ENCODE peak calls at places on chromosomes 2 and 18, in eight cellular contexts. E is neural progenitor cell, Y is mammary epithelial cell, T is GM12878, Z is endothelial cell of umbilical vein, H is K562, P is MM.1S, R is fibroblast of lung. A is an unnamed sample. For H3K36me3 and H3K9me3, the result is how much of the 10 kb centered on the place peaks cover.

GRCh38 chr2:201343559-201343958 is 13.6 kb downstream of the FLACC1 start:
- DNase-seq in Y (no peak), R (no peak), H (no peak), T (no peak), Z (no peak), P (peak), E (peak), A (no peak)

GRCh38 chr18:35733419-35733818 is 151.9 kb downstream of the GALNT1 start:
- DNase-seq in H (no peak), R (no peak), Z (no peak), P (no peak), Y (no peak), T (no peak), E (no peak), A (no peak)

GRCh38 chr2:241961454-241961853 is 91.9 kb downstream of the RTP5 start:
- DNase-seq in Z (no peak), E (no peak), R (no peak), T (no peak), P (no peak), H (no peak), Y (no peak), A (no peak)

GRCh38 chr18:26082475-26082874 is 7.9 kb downstream of the SS18 start:
- DNase-seq in H (no peak), T (no peak), Y (no peak), P (no peak), R (peak), Z (no peak), E (no peak), A (no peak)

GRCh38 chr2:229543176-229543873 is 171.0 kb downstream of the DNER start:
- DNase-seq in R (no peak), Y (no peak), Z (no peak), E (no peak), T (no peak), H (no peak), P (no peak), A (no peak)

GRCh38 chr2:50658883-50659282 is 373.0 kb downstream of the NRXN1 start:
- DNase-seq in T (no peak), R (no peak), Z (no peak), P (no peak), H (no peak), E (no peak), Y (peak), A (no peak)

GRCh38 chr2:182066439-182067061 is 80.9 kb downstream of the PPP1R1C start:
- DNase-seq in Z (peak), P (no peak), R (peak), T (no peak), E (no peak), H (no peak), Y (peak), A (no peak)

GRCh38 chr18:58520964-58521363 is 107.9 kb downstream of the ALPK2 start:
- DNase-seq in P (no peak), H (peak), E (no peak), Y (peak), Z (no peak), R (no peak), T (no peak), A (no peak)

GRCh38 chr18:47627030-47627429 is 303.4 kb downstream of the SMAD2 start:
- DNase-seq in H (no peak), T (no peak), R (no peak), Z (no peak), Y (no peak), E (no peak), P (no peak), A (no peak)

GRCh38 chr2:91477731-91478672 is 2786.5 kb downstream of the RPIA start:
- DNase-seq in Y (no peak), H (peak), R (no peak), E (peak), Z (peak), P (no peak), T (no peak), A (no peak)

GRCh38 chr18:59996370-59996966 is 96.7 kb downstream of the PMAIP1 start:
- DNase-seq in E (peak), H (peak), Z (peak), T (no peak), R (peak), P (peak), Y (peak), A (peak)

GRCh38 chr18:34821669-34822210 is 111.6 kb downstream of the DTNA start:
- DNase-seq in Y (no peak), R (peak), T (no peak), P (no peak), E (no peak), Z (no peak), H (no peak), A (no peak)

GRCh38 chr2:10079931-10080535 is at the start of gene CYS1:
- DNase-seq in H (peak), Y (no peak), R (no peak), P (no peak), Z (no peak), T (no peak), E (peak), A (no peak)

GRCh38 chr2:203891474-203891873 is 23.9 kb downstream of the CTLA4 start:
- DNase-seq in E (no peak), T (no peak), Y (peak), Z (no peak), R (no peak), H (no peak), P (peak), A (no peak)

GRCh38 chr2:109188485-109188868 is 59.5 kb downstream of the SH3RF3 start:
- DNase-seq in E (no peak), Y (no peak), R (no peak), Z (no peak), P (no peak), T (no peak), H (no peak), A (no peak)

GRCh38 chr2:134426721-134427120 is 172.8 kb downstream of the MGAT5 start:
- DNase-seq in R (no peak), Y (no peak), P (no peak), T (no peak), H (no peak), Z (no peak), E (no peak), A (no peak)

GRCh38 chr2:224085811-224086210 is 46.7 kb upstream of the SERPINE2 start:
- DNase-seq in T (no peak), Y (no peak), Z (no peak), P (no peak), E (no peak), R (no peak), H (no peak), A (no peak)

GRCh38 chr2:4693266-4693665 is 989.9 kb downstream of the DCDC2C start:
- DNase-seq in P (no peak), E (no peak), H (no peak), R (peak), T (no peak), Y (no peak), Z (no peak), A (peak)

GRCh38 chr18:48656582-48656981 is 117.8 kb downstream of the CTIF start:
- DNase-seq in T (no peak), Y (no peak), P (no peak), R (no peak), Z (no peak), H (no peak), E (peak), A (no peak)

GRCh38 chr2:96430394-96430988 is 74.7 kb downstream of the NEURL3 start:
- DNase-seq in E (no peak), T (no peak), Z (no peak), R (no peak), P (no peak), Y (no peak), H (no peak), A (peak)

GRCh38 chr2:110678457-110679336 is 834 bp upstream of the BUB1 start:
- DNase-seq in R (peak), P (peak), Y (peak), T (no peak), E (peak), Z (peak), H (peak), A (peak)

GRCh38 chr2:186570587-186570986 is 19.3 kb upstream of the ITGAV start:
- DNase-seq in H (no peak), E (peak), P (no peak), Y (peak), R (peak), T (no peak), Z (peak), A (no peak)

DNA sequence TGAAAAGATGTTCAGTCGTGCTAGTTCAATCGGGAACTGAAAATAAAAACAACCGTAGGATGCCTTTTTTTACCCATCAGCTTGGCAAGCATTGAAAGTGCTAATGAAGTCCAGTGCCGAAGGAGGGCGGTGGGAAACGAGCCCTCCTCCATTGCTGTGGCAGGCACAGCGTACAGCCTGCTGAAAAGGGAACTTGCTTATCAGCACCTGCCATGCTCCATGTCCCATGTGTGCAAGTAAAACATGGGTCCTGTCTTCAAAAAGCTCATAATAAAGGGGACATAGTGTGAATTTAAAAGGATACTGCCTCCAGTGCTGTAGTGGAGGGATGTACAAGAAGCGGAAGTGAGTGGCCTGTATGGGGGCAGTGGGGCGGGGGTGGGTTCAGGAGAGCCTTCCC is 82.4 kb downstream of the ARMC9 start:
- DNase-seq in E (no peak), Z (no peak), P (no peak), Y (no peak), T (no peak), H (no peak), R (no peak), A (no peak)
- H3K36me3 ChIP-seq in E (under half), Z (under half), P (under half), Y (under half), T (under half), H (under half), R (under half), A (under half)

GRCh38 chr2:445896-446295 is 158.0 kb upstream of the ALKAL2 start:
- DNase-seq in T (no peak), P (no peak), E (no peak), Z (no peak), Y (no peak), R (no peak), H (no peak), A (no peak)
- H3K9me3 ChIP-seq in T (under half), P (under half), E (under half), Z (under half), Y (under half), R (under half), H (under half), A (under half)

GRCh38 chr2:20224191-20224715 is 677 bp downstream of the SDC1 start:
- DNase-seq in P (peak), R (no peak), Z (no peak), Y (no peak), T (no peak), E (peak), H (peak), A (no peak)

GRCh38 chr2:20222769-20223344 is 2.1 kb downstream of the SDC1 start:
- DNase-seq in E (no peak), Y (peak), H (no peak), T (no peak), Z (no peak), R (no peak), P (peak), A (no peak)

GRCh38 chr2:20221939-20222768 is 2.8 kb downstream of the SDC1 start:
- DNase-seq in Z (no peak), E (no peak), R (no peak), P (peak), T (peak), Y (peak), H (no peak), A (no peak)

GRCh38 chr2:20224716-20225293 is at the start of gene SDC1:
- DNase-seq in E (peak), H (peak), P (peak), R (peak), Y (peak), T (no peak), Z (peak), A (no peak)

GRCh38 chr2:20223345-20224190 is 1.4 kb downstream of the SDC1 start:
- DNase-seq in T (no peak), P (peak), H (peak), Z (peak), Y (no peak), E (peak), R (peak), A (no peak)
- TF ChIP-seq EZH2 in T (no peak), P (no peak), H (no peak), Z (peak), Y (no peak), E (no peak), R (no peak), A (no peak)

GRCh38 chr2:232854082-232854481 is 16.0 kb upstream of the SNORC start:
- DNase-seq in Z (peak), R (peak), T (no peak), H (peak), P (no peak), Y (peak), E (no peak), A (no peak)
- H3K36me3 ChIP-seq in Z (under half), R (under half), T (under half), H (half or more), P (under half), Y (under half), E (under half), A (half or more)

DNA sequence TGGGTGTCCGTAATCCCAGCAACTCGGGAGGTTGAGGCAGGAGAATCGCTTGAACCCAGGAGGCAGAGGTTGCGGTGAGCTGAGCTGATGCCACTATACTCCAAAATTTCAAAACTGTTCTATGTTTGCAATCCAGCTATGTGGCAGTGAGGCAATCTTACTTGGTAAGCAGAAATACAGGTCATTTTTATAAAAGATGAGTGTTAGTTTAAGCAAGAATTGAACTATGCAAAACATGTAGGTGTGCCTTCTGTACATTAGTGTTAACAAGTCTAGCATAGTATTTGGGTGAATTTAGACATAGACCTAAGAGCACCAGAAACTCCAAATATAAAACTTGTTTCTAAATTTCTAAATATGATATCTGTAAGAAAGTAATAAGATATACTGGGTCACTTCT is 7.2 kb downstream of the DSC1 start:
- DNase-seq in P (no peak), Z (no peak), H (no peak), T (no peak), E (no peak), Y (no peak), R (no peak), A (no peak)
- H3K9me3 ChIP-seq in P (under half), Z (under half), H (under half), T (under half), E (under half), Y (under half), R (under half), A (under half)

GRCh38 chr2:67289921-67290371 is 107.2 kb upstream of the ETAA1 start:
- DNase-seq in E (no peak), Z (peak), R (peak), Y (peak), H (no peak), T (no peak), P (no peak), A (no peak)
- TF ChIP-seq EZH2 in E (no peak), Z (no peak), R (no peak), Y (no peak), H (no peak), T (no peak), P (no peak), A (no peak)

GRCh38 chr18:12975488-12975887 is 15.7 kb upstream of the CEP192 start:
- DNase-seq in H (no peak), E (no peak), P (no peak), T (no peak), Z (no peak), Y (no peak), R (no peak), A (no peak)
- H3K36me3 ChIP-seq in H (half or more), E (under half), P (under half), T (under half), Z (under half), Y (under half), R (under half), A (half or more)

GRCh38 chr2:57291209-57291608 is 755.4 kb upstream of the VRK2 start:
- DNase-seq in R (no peak), H (no peak), T (no peak), Y (no peak), P (no peak), Z (peak), E (peak), A (no peak)

DNA sequence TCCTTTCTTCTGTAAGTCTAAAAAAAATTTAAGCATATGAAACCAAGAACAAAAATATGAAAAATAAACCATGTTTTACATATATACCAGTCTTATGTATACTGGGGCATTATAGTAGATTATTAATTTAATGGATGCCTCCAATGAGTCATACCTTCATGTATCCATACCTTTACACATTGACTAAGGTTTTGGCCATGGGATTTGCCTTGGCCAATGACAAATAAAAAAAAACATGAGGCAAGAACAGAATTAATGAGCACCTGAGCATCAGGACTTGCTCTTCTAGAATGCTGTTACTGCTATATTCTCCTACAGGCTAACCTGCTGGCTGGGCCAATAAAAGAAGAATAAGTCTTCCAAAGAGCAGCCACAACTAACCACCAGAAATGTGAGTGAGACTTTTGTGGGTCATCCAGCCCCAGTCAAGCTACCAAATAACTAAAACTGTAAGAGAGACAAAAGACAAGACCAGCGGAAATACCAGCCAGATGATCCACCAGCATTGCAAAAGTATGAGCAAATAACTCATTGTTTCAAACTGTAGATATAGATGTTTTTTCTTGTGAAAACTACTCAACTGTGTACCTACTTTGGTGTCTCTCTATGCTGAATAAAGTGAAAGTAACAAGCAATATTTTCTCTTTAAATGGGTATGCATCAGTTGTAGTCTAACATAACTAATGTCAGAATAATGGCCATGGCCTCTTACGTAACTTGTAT is 749.6 kb upstream of the VRK2 start:
- DNase-seq in H (no peak), R (no peak), Z (no peak), E (no peak), Y (peak), T (no peak), P (no peak), A (no peak)
- H3K9me3 ChIP-seq in H (under half), R (under half), Z (under half), E (under half), Y (under half), T (under half), P (under half), A (under half)

A was measured in DND-41.